ENCODE peak calls at places on chromosomes 5 and 9, in eight cellular contexts. Q is MM.1S, B is psoas muscle, M is left ventricle myocardium inferior, K is PC-9, G is GM10248, V is heart left ventricle, H is stomach. D is an unnamed sample.

GRCh38 chr9:33198163-33198562 is 31.0 kb upstream of the B4GALT1 start:
- DNase-seq in M (peak; percentile 57), V (peak; percentile 70), G (no peak), B (peak; percentile 85), H (no peak), Q (no peak), K (no peak), D (no peak)

GRCh38 chr5:34827594-34828506 is 11.1 kb upstream of the TTC23L start:
- DNase-seq in K (no peak), V (no peak), G (no peak), B (no peak), M (no peak), H (no peak), Q (no peak), D (no peak)

GRCh38 chr5:2695200-2695891 is 56.1 kb downstream of the IRX2 start:
- DNase-seq in V (no peak), B (no peak), H (peak; percentile 44), Q (no peak), M (no peak), G (no peak), K (peak; percentile 63), D (no peak)

GRCh38 chr5:110086658-110087388 is 397.1 kb downstream of the MAN2A1 start:
- DNase-seq in K (no peak), B (peak; percentile 75), Q (no peak), G (no peak), M (no peak), H (no peak), V (peak; percentile 42), D (no peak)

GRCh38 chr5:17361331-17361730 is 136.7 kb upstream of the TAF11L2 start:
- DNase-seq in M (no peak), B (no peak), V (no peak), H (no peak), Q (no peak), G (no peak), K (no peak), D (no peak)

GRCh38 chr9:131677445-131678180 is 62.3 kb downstream of the RAPGEF1 start:
- DNase-seq in B (no peak), G (peak; percentile 59), H (no peak), K (peak; percentile 82), M (no peak), Q (peak; percentile 80), V (no peak), D (no peak)

GRCh38 chr5:140631831-140632365 is 1.1 kb downstream of the CD14 start:
- DNase-seq in G (peak; percentile 35), V (no peak), H (no peak), Q (peak; percentile 17), M (no peak), K (no peak), B (peak; percentile 63), D (no peak)

GRCh38 chr5:98050583-98050982 is 722.9 kb upstream of the RGMB start:
- DNase-seq in H (no peak), M (no peak), G (no peak), Q (no peak), B (no peak), V (no peak), K (no peak), D (no peak)

GRCh38 chr9:127971357-127972315 is 9.2 kb downstream of the EEIG1 start:
- DNase-seq in B (no peak), H (no peak), K (no peak), G (no peak), M (no peak), Q (peak; percentile 48), V (peak; percentile 29), D (peak; percentile 22)

GRCh38 chr9:89524888-89525385 is 27.0 kb upstream of the SEMA4D start:
- DNase-seq in G (no peak), M (no peak), B (no peak), H (peak; percentile 11), Q (no peak), K (no peak), V (no peak), D (no peak)

GRCh38 chr5:42517164-42517563 is 93.9 kb downstream of the GHR start:
- DNase-seq in K (peak; percentile 9), G (no peak), M (no peak), B (no peak), V (no peak), H (no peak), Q (no peak), D (no peak)

GRCh38 chr5:142000709-142001484 is 11.9 kb downstream of the GNPDA1 start:
- DNase-seq in H (no peak), B (no peak), V (no peak), K (no peak), Q (no peak), G (no peak), M (no peak), D (no peak)
- TF ChIP-seq CTCF in H (no peak), B (peak; percentile 19), V (peak; percentile 39), K (peak; percentile 39), Q (peak; percentile 29), G (peak; percentile 28), M (peak; percentile 39), D (no peak)

DNA sequence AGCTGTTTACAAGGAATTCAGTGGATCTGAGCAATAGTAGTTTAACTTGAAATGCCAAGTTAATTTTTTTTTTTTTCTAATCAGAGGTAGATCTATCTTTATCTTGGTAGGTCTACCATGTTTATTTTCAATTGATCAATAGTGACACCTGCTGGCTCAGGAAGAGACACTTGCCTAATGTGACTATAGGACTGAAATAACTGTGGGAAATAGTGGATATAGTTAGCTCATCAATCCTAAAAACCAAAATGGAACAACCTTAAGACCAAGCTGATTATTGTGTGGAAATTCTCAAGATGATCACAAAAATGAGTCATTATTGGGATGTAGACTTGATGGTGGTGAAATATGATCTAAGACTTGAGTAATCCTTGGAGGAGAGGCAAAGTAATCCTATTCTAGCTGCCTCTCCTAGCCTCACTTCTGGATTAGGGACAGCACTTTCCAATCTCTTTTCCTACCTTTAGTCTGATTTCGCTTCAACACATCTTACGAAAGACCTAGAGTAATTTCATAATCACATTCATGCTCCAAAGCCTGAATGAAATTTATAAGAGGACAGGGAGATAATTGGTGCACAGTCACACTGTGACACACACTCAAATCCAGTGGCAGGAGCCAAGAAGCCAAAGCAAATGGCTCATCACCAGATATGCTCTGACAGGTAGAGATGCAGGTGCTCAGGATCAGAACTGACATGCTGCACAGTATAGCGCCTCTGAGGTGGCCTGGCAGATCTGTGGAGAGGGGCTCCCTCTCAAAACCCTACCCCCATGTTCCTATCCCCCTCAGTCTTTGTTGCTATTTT is 156.3 kb downstream of the HMHB1 start:
- DNase-seq in G (peak; percentile 37), B (no peak), Q (peak; percentile 69), M (no peak), H (no peak), K (peak; percentile 79), V (no peak), D (no peak)
- TF ChIP-seq CTCF in G (peak; percentile 56), B (peak; percentile 53), Q (peak; percentile 72), M (peak; percentile 58), H (no peak), K (peak; percentile 68), V (peak; percentile 29), D (no peak)

GRCh38 chr5:56006094-56006493 is 11.3 kb upstream of the IL6ST start:
- DNase-seq in H (no peak), K (no peak), V (no peak), Q (no peak), B (no peak), M (no peak), G (no peak), D (no peak)
- TF ChIP-seq CTCF in H (no peak), K (no peak), V (no peak), Q (no peak), B (no peak), M (no peak), G (no peak), D (no peak)

DNA sequence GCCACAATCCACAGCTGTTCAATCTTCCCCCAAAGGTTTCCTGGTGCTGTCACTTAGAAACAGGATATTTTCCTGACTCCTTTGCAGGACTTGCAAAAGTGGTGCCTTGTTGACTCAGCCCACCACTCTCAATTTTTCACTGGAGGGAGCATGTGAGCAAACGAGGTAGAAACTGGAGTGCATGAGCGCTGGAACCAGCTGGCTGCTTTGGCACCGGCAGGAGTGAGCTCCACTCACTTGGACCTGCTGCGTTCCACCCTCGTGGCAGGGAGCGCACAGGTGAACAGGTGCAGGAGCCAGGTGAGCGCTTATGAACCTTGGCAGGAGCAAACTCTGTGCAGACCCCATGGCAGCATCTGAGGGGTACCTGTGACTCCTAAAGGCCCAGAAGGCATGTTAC is 364.1 kb upstream of the RORB start:
- DNase-seq in Q (no peak), V (no peak), G (no peak), H (no peak), K (no peak), M (no peak), B (no peak), D (no peak)
- TF ChIP-seq CTCF in Q (no peak), V (no peak), G (no peak), H (no peak), K (no peak), M (no peak), B (no peak), D (no peak)

DNA sequence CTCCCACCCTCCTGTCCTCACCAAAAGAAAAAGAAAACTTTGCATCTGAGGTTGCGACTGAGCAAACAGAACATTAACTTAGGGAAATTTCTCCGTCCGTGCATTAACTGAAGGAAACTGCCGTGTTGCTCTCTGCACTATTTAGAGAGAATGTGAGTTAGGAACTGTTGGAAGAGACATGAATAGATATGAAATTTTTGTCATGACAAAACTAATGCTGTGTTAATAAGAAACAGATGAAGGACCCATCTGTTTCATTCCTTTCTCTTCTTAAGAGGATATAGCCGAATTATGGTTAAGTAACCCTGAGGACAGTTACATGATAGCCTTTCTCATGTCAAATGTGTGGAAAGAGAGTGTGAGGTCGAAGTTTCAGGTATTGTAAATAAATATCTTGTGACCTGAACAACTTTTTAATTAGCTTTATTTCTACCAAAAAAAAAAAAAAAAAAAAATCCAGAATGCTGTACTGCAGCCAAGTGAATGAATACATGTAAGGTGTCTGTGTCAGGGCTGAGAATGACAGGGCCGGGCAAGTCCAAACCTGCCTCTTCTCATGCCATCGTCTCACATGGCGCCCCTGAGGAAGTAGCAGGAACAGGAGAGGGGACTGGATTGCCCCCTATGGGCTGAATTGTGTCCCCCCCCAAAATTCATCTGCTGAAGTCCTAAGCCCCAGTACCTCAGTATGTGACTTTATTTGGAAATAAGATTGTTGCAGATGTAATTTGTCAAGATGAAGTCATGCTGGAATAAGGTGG is 35.6 kb upstream of the ANKRD33B start:
- DNase-seq in V (no peak), Q (no peak), B (no peak), K (no peak), G (no peak), M (no peak), H (no peak), D (no peak)
- TF ChIP-seq CTCF in V (no peak), Q (no peak), B (no peak), K (peak; percentile 14), G (no peak), M (no peak), H (no peak), D (no peak)

DNA sequence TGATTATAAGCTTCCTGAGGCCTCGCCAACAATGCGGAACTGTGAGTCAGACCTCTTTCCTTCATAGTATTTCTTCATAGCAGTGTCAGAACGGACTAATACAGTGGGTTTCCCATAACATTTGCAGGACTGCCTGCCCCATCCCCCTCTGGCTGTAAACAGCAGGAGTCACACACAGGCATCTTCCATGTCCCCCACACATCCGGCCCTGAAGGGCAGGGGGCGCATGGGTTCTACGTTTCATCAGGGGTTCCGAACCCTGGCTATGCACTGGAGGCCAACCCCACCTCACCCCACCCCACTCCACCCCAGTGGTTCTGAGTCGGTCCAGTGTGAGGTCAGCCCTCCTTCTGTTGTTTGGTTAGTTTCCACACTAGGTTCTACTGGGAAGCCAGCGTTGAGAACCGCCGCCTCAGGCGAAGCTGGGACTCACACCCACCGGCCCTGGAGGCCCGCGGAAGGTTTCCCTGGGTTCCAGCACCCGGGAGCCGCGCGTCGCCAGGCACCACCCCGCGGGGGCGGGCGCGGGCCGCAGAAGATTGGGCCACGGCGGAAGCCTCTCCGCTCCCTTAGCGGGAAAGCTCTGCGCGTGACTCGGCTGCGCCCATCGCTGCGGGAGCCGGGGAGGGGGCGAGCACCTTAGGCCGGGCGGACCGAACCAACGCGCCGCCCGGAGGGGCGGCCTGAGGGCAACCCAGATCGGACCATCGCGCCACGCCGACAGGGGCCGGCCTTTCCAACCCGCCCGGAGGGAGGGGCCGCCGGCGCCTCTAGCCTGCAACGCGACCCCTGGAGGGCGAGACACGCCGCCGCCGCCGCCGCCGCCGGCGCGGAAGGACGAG is at the start of gene RUSC2:
- DNase-seq in H (peak; percentile 78), V (peak; percentile 91), K (peak; percentile 64), Q (peak; percentile 80), M (peak; percentile 84), B (peak; percentile 95), G (peak; percentile 43), D (peak; percentile 47)
- TF ChIP-seq CTCF in H (peak; percentile 32), V (peak; percentile 52), K (peak; percentile 39), Q (no peak), M (peak; percentile 58), B (peak; percentile 30), G (no peak), D (peak; percentile 28)

D was measured in natural killer cell.